ENCODE peak calls at places on chromosomes 3 and 15, in five cellular contexts. Q is cardiac muscle cell; T is effector memory CD4-positive, alpha-beta T cell; F is skeletal muscle cell; R is transverse colon. L is an unnamed sample.
A peak's percentile ranks its signal among the peaks of the same experiment; 100 is the strongest.

GRCh38 chr3:187136936-187137335 is 2.4 kb downstream of the RPL39L start:
- DNase-seq in Q (peak; percentile 21), T (no peak), F (peak; percentile 8), R (no peak), L (no peak)

GRCh38 chr3:98596902-98597500 is 3.6 kb upstream of the CPOX start:
- DNase-seq in Q (peak; percentile 50), T (no peak), F (no peak), R (no peak), L (peak; percentile 58)

GRCh38 chr3:161854232-161854771 is 357.7 kb downstream of the OTOL1 start:
- DNase-seq in Q (peak; percentile 75), T (no peak), F (peak; percentile 61), R (peak; percentile 45), L (no peak)

GRCh38 chr15:62165029-62165792 is at the start of gene C2CD4B:
- DNase-seq in Q (peak; percentile 50), T (no peak), F (no peak), R (peak; percentile 72), L (no peak)

GRCh38 chr3:42804831-42805821 is 836 bp upstream of the HIGD1A start:
- DNase-seq in Q (peak; percentile 20), T (no peak), F (no peak), R (peak; percentile 35), L (no peak)

GRCh38 chr3:193890036-193890897 is 245.7 kb upstream of the HES1 start:
- DNase-seq in Q (no peak), T (no peak), F (no peak), R (peak; percentile 70), L (no peak)

GRCh38 chr3:164458986-164459385 is 619.3 kb downstream of the SI start:
- DNase-seq in Q (peak; percentile 0), T (no peak), F (no peak), R (no peak), L (no peak)

GRCh38 chr3:178320481-178321352 is 215.5 kb upstream of the KCNMB2 start:
- DNase-seq in Q (peak; percentile 68), T (no peak), F (peak; percentile 53), R (no peak), L (no peak)

GRCh38 chr15:77239892-77240608 is 169.1 kb upstream of the TSPAN3 start:
- DNase-seq in Q (no peak), T (no peak), F (no peak), R (no peak), L (no peak)

GRCh38 chr15:59222906-59223579 is 16.4 kb downstream of the LDHAL6B start:
- DNase-seq in Q (no peak), T (no peak), F (no peak), R (no peak), L (no peak)

GRCh38 chr3:166608132-166608531 is 770.9 kb upstream of the BCHE start:
- DNase-seq in Q (no peak), T (no peak), F (no peak), R (no peak), L (no peak)

GRCh38 chr3:102183186-102183585 is 251.6 kb upstream of the ZPLD1 start:
- DNase-seq in Q (no peak), T (no peak), F (no peak), R (no peak), L (no peak)

GRCh38 chr3:66785191-66785909 is 212.8 kb upstream of the KBTBD8 start:
- DNase-seq in Q (no peak), T (no peak), F (no peak), R (no peak), L (no peak)

GRCh38 chr3:52546111-52546901 is 9.9 kb downstream of the UQCC5 start:
- DNase-seq in Q (no peak), T (no peak), F (no peak), R (no peak), L (no peak)

GRCh38 chr3:71173421-71173975 is 410.0 kb downstream of the FOXP1 start:
- DNase-seq in Q (peak; percentile 86), T (no peak), F (peak; percentile 79), R (no peak), L (no peak)

GRCh38 chr3:18501679-18502343 is 76.7 kb upstream of the SATB1 start:
- DNase-seq in Q (no peak), T (no peak), F (no peak), R (no peak), L (no peak)

GRCh38 chr15:34122771-34123183 is 20.9 kb downstream of the PGBD4 start:
- DNase-seq in Q (peak; percentile 87), T (no peak), F (peak; percentile 78), R (no peak), L (no peak)

GRCh38 chr3:99872633-99873254 is 55.1 kb downstream of the CMSS1 start:
- DNase-seq in Q (no peak), T (no peak), F (no peak), R (no peak), L (no peak)

GRCh38 chr15:24823473-24823872 is 131.3 kb upstream of the SNRPN start:
- DNase-seq in Q (no peak), T (no peak), F (no peak), R (no peak), L (no peak)

GRCh38 chr15:47685141-47685870 is 32.0 kb upstream of the SEMA6D start:
- DNase-seq in Q (no peak), T (no peak), F (no peak), R (no peak), L (no peak)

GRCh38 chr3:13222131-13222530 is 148.9 kb upstream of the IQSEC1 start:
- DNase-seq in Q (no peak), T (no peak), F (no peak), R (no peak), L (no peak)

GRCh38 chr3:33577173-33577572 is 137.0 kb upstream of the UBP1 start:
- DNase-seq in Q (no peak), T (no peak), F (no peak), R (no peak), L (no peak)

GRCh38 chr3:154971341-154971740 is 108.8 kb upstream of the MME start:
- DNase-seq in Q (peak; percentile 49), T (no peak), F (no peak), R (no peak), L (no peak)
- H3K4me3 ChIP-seq in Q (no peak overlapping the region), T (no peak overlapping the region), F (no peak overlapping the region), R (no peak overlapping the region), L (no peak overlapping the region)

GRCh38 chr3:152302521-152303021 is 33.8 kb downstream of the MBNL1 start:
- DNase-seq in Q (peak; percentile 87), T (no peak), F (peak; percentile 66), R (peak; percentile 55), L (peak; percentile 45)
- H3K4me3 ChIP-seq in Q (no peak overlapping the region), T (no peak overlapping the region), F (peak overlapping the region; percentile 6), R (peak overlapping the region; percentile 2), L (no peak overlapping the region)

GRCh38 chr3:182357928-182358327 is 435.4 kb upstream of the ATP11B start:
- DNase-seq in Q (no peak), T (no peak), F (no peak), R (no peak), L (no peak)
- H3K4me3 ChIP-seq in Q (no peak overlapping the region), T (no peak overlapping the region), F (no peak overlapping the region), R (no peak overlapping the region), L (no peak overlapping the region)

GRCh38 chr3:48473617-48473952 is 27.0 kb downstream of the ATRIP start:
- DNase-seq in Q (no peak), T (no peak), F (no peak), R (no peak), L (no peak)
- H3K4me3 ChIP-seq in Q (no peak overlapping the region), T (no peak overlapping the region), F (no peak overlapping the region), R (peak overlapping the region; percentile 50), L (no peak overlapping the region)